ENCODE peak calls at places on chromosome 18, in six cellular contexts. H, W, V, Q, T and D are unnamed samples.

GRCh38 chr18:36931116-36931515 is 102.2 kb downstream of the KIAA1328 start:
- DNase-seq in T (no peak), Q (no peak), H (no peak), W (no peak), V (no peak), D (no peak)

GRCh38 chr18:10419420-10420103 is 34.9 kb upstream of the APCDD1 start:
- DNase-seq in H (peak), T (peak), W (peak), V (no peak), Q (peak), D (no peak)

GRCh38 chr18:22241806-22242440 is 72.5 kb downstream of the GATA6 start:
- DNase-seq in Q (no peak), V (no peak), H (no peak), W (no peak), T (no peak), D (no peak)

GRCh38 chr18:3603460-3604259 is 153.7 kb downstream of the TGIF1 start:
- DNase-seq in T (peak), W (peak), H (peak), Q (peak), V (no peak), D (no peak)

GRCh38 chr18:70423988-70424387 is 135.1 kb downstream of the SOCS6 start:
- DNase-seq in W (no peak), H (no peak), T (no peak), Q (peak), V (no peak), D (no peak)

GRCh38 chr18:7567487-7568425 is 640 bp downstream of the PTPRM start:
- DNase-seq in H (peak), Q (peak), W (peak), T (peak), V (peak), D (peak)

GRCh38 chr18:48944634-48945033 is 6.1 kb downstream of the SMAD7 start:
- DNase-seq in Q (no peak), H (peak), V (no peak), W (no peak), T (no peak), D (peak)

GRCh38 chr18:45739268-45739667 is 15.3 kb downstream of the SLC14A1 start:
- DNase-seq in Q (no peak), V (no peak), T (no peak), W (no peak), H (no peak), D (no peak)

GRCh38 chr18:48699761-48700160 is 160.9 kb downstream of the CTIF start:
- DNase-seq in H (no peak), V (no peak), Q (no peak), W (no peak), T (no peak), D (no peak)

GRCh38 chr18:39839782-39840181 is 2115.3 kb upstream of the PIK3C3 start:
- DNase-seq in T (peak), W (no peak), Q (peak), H (peak), V (no peak), D (no peak)

GRCh38 chr18:72544092-72544886 is at the start of gene CBLN2:
- DNase-seq in Q (peak), W (peak), V (peak), H (peak), T (peak), D (peak)